ENCODE peak calls at places on chromosomes 12 and 14, in five cellular contexts. One of them, this sample, is unnamed.

GRCh38 chr12:117820216-117820907 is 148.4 kb downstream of the KSR2 start:
- DNase-seq in uterus: no peak
- DNase-seq in AG04450: no peak
- DNase-seq in fibroblast of the aortic adventitia: no peak
- DNase-seq in upper lobe of right lung: no peak
- DNase-seq in this sample: no peak

GRCh38 chr12:56267443-56268071 is 815 bp downstream of the COQ10A start:
- DNase-seq in AG04450: no peak
- DNase-seq in fibroblast of the aortic adventitia: peak
- DNase-seq in upper lobe of right lung: peak
- DNase-seq in uterus: no peak
- DNase-seq in this sample: no peak

GRCh38 chr12:104576980-104577925 is 120.5 kb downstream of the CHST11 start:
- DNase-seq in uterus: no peak
- DNase-seq in fibroblast of the aortic adventitia: no peak
- DNase-seq in upper lobe of right lung: no peak
- DNase-seq in AG04450: peak
- DNase-seq in this sample: peak

GRCh38 chr12:53623986-53624385 is 2.2 kb downstream of the ATF7 start:
- DNase-seq in fibroblast of the aortic adventitia: peak
- DNase-seq in AG04450: no peak
- DNase-seq in uterus: peak
- DNase-seq in upper lobe of right lung: no peak
- DNase-seq in this sample: peak

GRCh38 chr14:67579636-67580035 is 20.4 kb downstream of the PIGH start:
- DNase-seq in uterus: no peak
- DNase-seq in AG04450: no peak
- DNase-seq in fibroblast of the aortic adventitia: no peak
- DNase-seq in upper lobe of right lung: no peak
- DNase-seq in this sample: no peak

GRCh38 chr12:66352197-66352596 is 49.9 kb downstream of the HELB start:
- DNase-seq in uterus: no peak
- DNase-seq in upper lobe of right lung: no peak
- DNase-seq in fibroblast of the aortic adventitia: peak
- DNase-seq in AG04450: no peak
- DNase-seq in this sample: peak

GRCh38 chr14:41749425-41749824 is 142.7 kb downstream of the LRFN5 start:
- DNase-seq in uterus: no peak
- DNase-seq in fibroblast of the aortic adventitia: peak
- DNase-seq in AG04450: no peak
- DNase-seq in upper lobe of right lung: no peak
- DNase-seq in this sample: peak

GRCh38 chr12:52010152-52010622 is 3.4 kb downstream of the TAMALIN start:
- DNase-seq in fibroblast of the aortic adventitia: peak
- DNase-seq in uterus: peak
- DNase-seq in AG04450: peak
- DNase-seq in upper lobe of right lung: peak
- DNase-seq in this sample: peak

GRCh38 chr14:80393766-80394165 is 182.5 kb upstream of the DIO2 start:
- DNase-seq in upper lobe of right lung: no peak
- DNase-seq in fibroblast of the aortic adventitia: no peak
- DNase-seq in uterus: no peak
- DNase-seq in AG04450: no peak
- DNase-seq in this sample: no peak

GRCh38 chr12:80504389-80505153 is 60.5 kb downstream of the PTPRQ start:
- DNase-seq in upper lobe of right lung: no peak
- DNase-seq in uterus: no peak
- DNase-seq in AG04450: no peak
- DNase-seq in fibroblast of the aortic adventitia: no peak
- DNase-seq in this sample: peak

GRCh38 chr14:76311410-76311758 is 64.6 kb upstream of the ESRRB start:
- DNase-seq in upper lobe of right lung: no peak
- DNase-seq in uterus: no peak
- DNase-seq in AG04450: no peak
- DNase-seq in fibroblast of the aortic adventitia: no peak
- DNase-seq in this sample: no peak

GRCh38 chr12:49974231-49974675 is 1.5 kb downstream of the AQP6 start:
- DNase-seq in upper lobe of right lung: peak
- DNase-seq in AG04450: peak
- DNase-seq in uterus: peak
- DNase-seq in fibroblast of the aortic adventitia: peak
- DNase-seq in this sample: peak

GRCh38 chr14:78154827-78155226 is 15.3 kb upstream of the NRXN3 start:
- DNase-seq in AG04450: no peak
- DNase-seq in upper lobe of right lung: no peak
- DNase-seq in uterus: no peak
- DNase-seq in fibroblast of the aortic adventitia: no peak
- DNase-seq in this sample: no peak

GRCh38 chr12:76747245-76747644 is 16.7 kb upstream of the ZDHHC17 start:
- DNase-seq in upper lobe of right lung: no peak
- DNase-seq in uterus: no peak
- DNase-seq in AG04450: no peak
- DNase-seq in fibroblast of the aortic adventitia: no peak
- DNase-seq in this sample: no peak

GRCh38 chr14:96039633-96040311 is 610 bp downstream of the C14orf132 start:
- DNase-seq in uterus: peak
- DNase-seq in upper lobe of right lung: peak
- DNase-seq in fibroblast of the aortic adventitia: peak
- DNase-seq in AG04450: no peak
- DNase-seq in this sample: peak

GRCh38 chr12:50686406-50686805 is 77.5 kb upstream of the ATF1 start:
- DNase-seq in AG04450: no peak
- DNase-seq in upper lobe of right lung: no peak
- DNase-seq in fibroblast of the aortic adventitia: no peak
- DNase-seq in uterus: no peak
- DNase-seq in this sample: no peak

GRCh38 chr12:62703011-62703380 is 232.0 kb downstream of the PPM1H start:
- DNase-seq in upper lobe of right lung: no peak
- DNase-seq in AG04450: no peak
- DNase-seq in uterus: no peak
- DNase-seq in fibroblast of the aortic adventitia: no peak
- DNase-seq in this sample: peak

GRCh38 chr12:111706145-111706544 is 20.3 kb downstream of the ACAD10 start:
- DNase-seq in AG04450: no peak
- DNase-seq in uterus: no peak
- DNase-seq in fibroblast of the aortic adventitia: no peak
- DNase-seq in upper lobe of right lung: no peak
- DNase-seq in this sample: no peak

GRCh38 chr14:99230271-99231141 is 41.5 kb downstream of the BCL11B start:
- DNase-seq in uterus: no peak
- DNase-seq in upper lobe of right lung: no peak
- DNase-seq in AG04450: no peak
- DNase-seq in fibroblast of the aortic adventitia: no peak
- DNase-seq in this sample: no peak
- H3K4me3 ChIP-seq in uterus: no peak
- H3K4me3 ChIP-seq in upper lobe of right lung: no peak
- H3K4me3 ChIP-seq in AG04450: no peak
- H3K4me3 ChIP-seq in fibroblast of the aortic adventitia: no peak
- H3K4me3 ChIP-seq in this sample: no peak

GRCh38 chr14:22412936-22413411 is 176.1 kb downstream of the DAD1 start:
- DNase-seq in uterus: no peak
- DNase-seq in AG04450: no peak
- DNase-seq in fibroblast of the aortic adventitia: no peak
- DNase-seq in upper lobe of right lung: no peak
- DNase-seq in this sample: no peak
- TF ChIP-seq CTCF in uterus: no peak
- TF ChIP-seq CTCF in AG04450: no peak
- TF ChIP-seq CTCF in fibroblast of the aortic adventitia: no peak
- TF ChIP-seq CTCF in upper lobe of right lung: no peak
- TF ChIP-seq CTCF in this sample: no peak

DNA sequence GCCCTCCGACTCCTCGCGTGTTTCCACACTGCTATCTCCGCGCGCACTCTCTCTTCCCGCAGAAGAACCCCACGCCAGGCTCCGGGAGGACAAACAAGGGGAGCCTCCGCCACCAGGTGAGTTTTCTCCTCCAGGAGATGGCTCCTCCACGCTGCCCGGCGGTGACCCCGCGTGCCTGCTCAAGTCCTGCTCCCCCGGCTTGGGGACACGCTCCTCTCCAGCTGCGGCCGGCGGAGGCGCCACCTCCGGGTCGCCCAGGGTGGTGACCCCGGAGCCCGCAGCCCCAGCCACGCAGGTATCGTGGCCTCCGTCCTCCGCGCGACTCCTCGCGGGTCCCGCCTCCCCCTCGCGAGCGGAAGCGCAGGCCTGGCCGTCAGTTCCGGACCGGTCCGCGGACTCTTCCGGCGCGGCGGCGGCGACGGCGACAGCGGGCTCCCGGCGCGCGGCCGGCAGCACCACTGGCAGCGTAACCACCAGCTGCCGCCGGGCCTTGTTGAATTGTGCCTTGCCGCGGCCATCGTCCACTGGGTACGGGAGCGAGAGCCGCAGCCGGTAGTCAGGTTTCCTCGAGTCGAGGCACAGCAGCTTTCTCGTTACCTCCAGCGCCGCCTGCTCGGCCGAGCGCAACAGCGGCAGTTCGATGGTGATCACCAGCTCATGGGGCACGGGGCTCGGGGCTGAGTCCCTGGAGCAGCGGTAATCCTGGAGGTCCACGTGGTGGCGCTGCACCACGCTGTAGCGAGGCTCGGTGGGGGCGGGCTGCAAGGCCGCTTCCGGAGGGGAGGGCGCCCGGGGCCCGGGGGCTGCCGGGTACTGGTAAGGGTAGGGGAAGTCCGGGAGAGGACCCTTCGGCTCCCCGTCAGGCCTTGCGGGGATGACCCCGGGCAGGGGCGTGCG is 1.1 kb downstream of the DNAAF2 start:
- DNase-seq in upper lobe of right lung: peak
- DNase-seq in AG04450: peak
- DNase-seq in uterus: peak
- DNase-seq in fibroblast of the aortic adventitia: peak
- DNase-seq in this sample: peak
- H3K4me3 ChIP-seq in upper lobe of right lung: peak
- H3K4me3 ChIP-seq in AG04450: peak
- H3K4me3 ChIP-seq in uterus: peak
- H3K4me3 ChIP-seq in fibroblast of the aortic adventitia: peak
- H3K4me3 ChIP-seq in this sample: peak

GRCh38 chr14:101960225-101960624 is 4.1 kb upstream of the DYNC1H1 start:
- DNase-seq in upper lobe of right lung: no peak
- DNase-seq in fibroblast of the aortic adventitia: peak
- DNase-seq in AG04450: no peak
- DNase-seq in uterus: no peak
- DNase-seq in this sample: peak
- TF ChIP-seq CTCF in upper lobe of right lung: peak
- TF ChIP-seq CTCF in fibroblast of the aortic adventitia: peak
- TF ChIP-seq CTCF in AG04450: peak
- TF ChIP-seq CTCF in uterus: no peak
- TF ChIP-seq CTCF in this sample: peak

DNA sequence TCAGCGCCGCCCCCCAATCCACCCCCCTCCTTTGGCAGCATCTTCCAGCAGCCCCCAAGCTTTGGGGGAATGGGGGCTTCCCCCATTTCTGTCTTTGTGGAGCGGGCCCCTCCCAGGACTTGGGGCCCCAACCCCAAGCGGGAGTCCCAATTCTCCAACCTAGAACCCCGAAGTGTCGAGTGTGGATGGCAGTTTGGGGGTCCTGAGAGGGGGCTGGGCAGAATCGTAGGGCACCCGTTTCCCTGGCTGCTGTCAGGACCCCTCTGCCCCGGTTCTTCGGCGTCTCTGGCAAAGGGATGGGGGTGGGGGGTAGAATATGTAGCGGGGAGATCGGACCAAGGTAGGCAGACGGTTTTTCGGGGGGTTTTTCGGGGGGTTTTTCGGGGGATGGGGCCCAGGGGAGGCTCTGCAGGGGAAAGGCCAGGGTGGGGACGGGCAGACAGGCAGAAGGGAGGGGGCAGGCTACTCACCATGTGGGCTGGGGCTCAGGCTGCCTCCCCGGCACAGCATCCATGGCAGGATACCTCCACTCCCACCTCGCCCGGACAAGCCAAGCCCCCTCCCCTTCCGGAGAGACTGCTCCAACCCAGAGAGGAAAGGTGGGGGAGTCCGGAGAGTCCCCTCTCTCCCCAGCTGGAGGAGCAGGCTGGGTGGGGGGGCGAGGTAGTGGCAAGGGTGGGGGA is 739 bp downstream of the JPH4 start:
- DNase-seq in upper lobe of right lung: no peak
- DNase-seq in fibroblast of the aortic adventitia: no peak
- DNase-seq in AG04450: no peak
- DNase-seq in uterus: no peak
- DNase-seq in this sample: no peak
- H3K4me3 ChIP-seq in upper lobe of right lung: no peak
- H3K4me3 ChIP-seq in fibroblast of the aortic adventitia: no peak
- H3K4me3 ChIP-seq in AG04450: no peak
- H3K4me3 ChIP-seq in uterus: peak
- H3K4me3 ChIP-seq in this sample: no peak

DNA sequence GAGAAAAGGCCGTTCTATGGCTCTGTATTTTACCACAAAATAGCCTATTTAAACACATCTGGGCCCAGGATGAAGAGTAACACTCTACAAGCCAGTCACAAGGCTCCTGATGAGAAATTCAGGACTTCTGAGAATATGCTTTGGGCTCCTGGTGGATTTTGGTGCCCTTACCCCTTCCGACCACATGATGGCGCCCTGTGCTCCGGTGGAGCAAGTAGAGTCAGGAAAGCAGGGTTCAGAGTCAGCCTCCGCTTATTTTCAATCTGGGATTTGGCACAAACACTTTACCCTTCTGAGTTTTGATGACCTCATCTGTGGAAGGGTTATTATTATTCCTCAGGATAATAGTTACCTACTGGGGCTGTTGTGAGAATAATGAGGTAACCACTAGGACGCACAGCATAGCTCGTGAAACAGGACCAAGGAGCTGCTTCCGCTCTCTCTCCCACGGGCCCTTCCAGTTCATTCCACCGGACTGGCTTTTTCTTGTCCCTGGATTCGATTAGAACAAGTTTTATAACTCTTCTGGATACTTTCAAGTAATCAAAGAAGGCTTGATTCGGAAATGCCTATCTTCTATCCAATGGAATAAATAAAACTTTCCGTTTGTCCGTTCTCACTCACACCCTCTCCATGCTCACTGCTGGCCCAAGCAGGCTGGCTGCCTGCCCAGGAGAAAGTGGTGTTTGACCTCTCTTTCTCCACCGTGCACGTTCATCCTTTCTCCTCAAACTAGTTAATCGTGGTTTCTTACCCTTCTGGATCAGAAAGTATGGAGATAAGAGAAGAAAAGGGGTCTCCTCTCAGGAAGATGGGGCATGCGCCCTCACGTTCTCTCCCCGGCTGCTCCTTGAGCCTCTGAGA is 104.6 kb downstream of the GALC start:
- DNase-seq in AG04450: no peak
- DNase-seq in uterus: no peak
- DNase-seq in upper lobe of right lung: no peak
- DNase-seq in fibroblast of the aortic adventitia: peak
- DNase-seq in this sample: no peak
- TF ChIP-seq CTCF in AG04450: peak
- TF ChIP-seq CTCF in uterus: no peak
- TF ChIP-seq CTCF in upper lobe of right lung: peak
- TF ChIP-seq CTCF in fibroblast of the aortic adventitia: peak
- TF ChIP-seq CTCF in this sample: peak

This sample was measured in foreskin fibroblast.